ENCODE peak calls at places on chromosome 16, in four cellular contexts. F is WERI-Rb-1, Z is AG04450, Y is fibroblast of villous mesenchyme. V is an unnamed sample.

GRCh38 chr16:30185683-30186421 is 2.5 kb downstream of the CORO1A start:
- DNase-seq in Y (no peak), Z (no peak), F (no peak), V (no peak)

GRCh38 chr16:81403208-81403600 is 41.4 kb upstream of the CMIP start:
- DNase-seq in Y (no peak), Z (no peak), F (no peak), V (no peak)

GRCh38 chr16:49698931-49699715 is 156.8 kb downstream of the ZNF423 start:
- DNase-seq in Y (no peak), Z (no peak), F (no peak), V (no peak)

GRCh38 chr16:75818491-75818890 is 92.2 kb upstream of the CPHXL start:
- DNase-seq in F (no peak), Z (no peak), Y (no peak), V (no peak)

GRCh38 chr16:54282202-54282922 is 4.2 kb downstream of the IRX3 start:
- DNase-seq in Z (no peak), F (peak), Y (peak), V (no peak)

GRCh38 chr16:55043499-55043898 is 112.8 kb downstream of the IRX5 start:
- DNase-seq in Z (no peak), Y (no peak), F (no peak), V (no peak)

GRCh38 chr16:29916979-29917378 is 9.0 kb downstream of the KCTD13 start:
- DNase-seq in F (no peak), Z (no peak), Y (no peak), V (no peak)

GRCh38 chr16:86949116-86949515 is 368.1 kb downstream of the C16orf95 start:
- DNase-seq in Y (no peak), F (no peak), Z (no peak), V (no peak)

GRCh38 chr16:27769561-27770222 is 219.7 kb downstream of the KATNIP start:
- DNase-seq in Z (peak), Y (no peak), F (peak), V (no peak)

GRCh38 chr16:57669476-57670162 is 1.5 kb downstream of the ADGRG3 start:
- DNase-seq in Z (no peak), Y (no peak), F (no peak), V (no peak)

GRCh38 chr16:19655242-19655777 is 62.7 kb downstream of the KNOP1 start:
- DNase-seq in Z (no peak), F (no peak), Y (no peak), V (no peak)

GRCh38 chr16:24626251-24626650 is 86.9 kb downstream of the RBBP6 start:
- DNase-seq in F (no peak), Z (no peak), Y (peak), V (no peak)

GRCh38 chr16:89586853-89587252 is 11.3 kb downstream of the CPNE7 start:
- DNase-seq in F (no peak), Y (peak), Z (no peak), V (no peak)

GRCh38 chr16:15986261-15986660 is 36.8 kb downstream of the ABCC1 start:
- DNase-seq in Z (no peak), F (no peak), Y (no peak), V (no peak)

GRCh38 chr16:54816471-54816870 is 114.2 kb upstream of the IRX5 start:
- DNase-seq in Z (no peak), F (no peak), Y (no peak), V (no peak)

GRCh38 chr16:30342751-30343490 is 12.2 kb downstream of the CD2BP2 start:
- DNase-seq in Y (no peak), Z (no peak), F (no peak), V (no peak)

GRCh38 chr16:27506771-27507170 is 42.9 kb downstream of the GTF3C1 start:
- DNase-seq in F (no peak), Y (no peak), Z (no peak), V (no peak)

DNA sequence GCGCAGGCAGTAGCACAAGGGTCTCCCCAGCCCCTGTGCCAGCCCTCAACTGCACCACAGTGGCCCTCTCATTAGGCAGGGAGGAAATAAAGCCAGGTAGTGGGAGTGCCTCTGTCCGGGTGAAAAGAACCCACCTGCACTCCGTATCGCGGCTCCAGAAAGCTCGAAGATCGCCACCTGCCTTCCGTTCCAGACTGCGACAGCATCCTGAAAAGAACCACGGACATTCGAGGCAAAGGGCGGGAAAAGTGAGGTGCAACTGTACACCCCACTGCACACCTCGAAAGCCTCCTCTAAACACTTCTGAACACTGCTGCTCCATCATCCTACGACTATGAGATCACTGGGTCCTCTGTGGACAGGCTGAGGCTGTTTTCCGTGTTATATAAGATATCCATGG is 28.7 kb downstream of the IFT140 start:
- DNase-seq in F (peak), Y (no peak), Z (no peak), V (no peak)
- TF ChIP-seq CTCF in F (peak), Y (no peak), Z (no peak), V (no peak)

DNA sequence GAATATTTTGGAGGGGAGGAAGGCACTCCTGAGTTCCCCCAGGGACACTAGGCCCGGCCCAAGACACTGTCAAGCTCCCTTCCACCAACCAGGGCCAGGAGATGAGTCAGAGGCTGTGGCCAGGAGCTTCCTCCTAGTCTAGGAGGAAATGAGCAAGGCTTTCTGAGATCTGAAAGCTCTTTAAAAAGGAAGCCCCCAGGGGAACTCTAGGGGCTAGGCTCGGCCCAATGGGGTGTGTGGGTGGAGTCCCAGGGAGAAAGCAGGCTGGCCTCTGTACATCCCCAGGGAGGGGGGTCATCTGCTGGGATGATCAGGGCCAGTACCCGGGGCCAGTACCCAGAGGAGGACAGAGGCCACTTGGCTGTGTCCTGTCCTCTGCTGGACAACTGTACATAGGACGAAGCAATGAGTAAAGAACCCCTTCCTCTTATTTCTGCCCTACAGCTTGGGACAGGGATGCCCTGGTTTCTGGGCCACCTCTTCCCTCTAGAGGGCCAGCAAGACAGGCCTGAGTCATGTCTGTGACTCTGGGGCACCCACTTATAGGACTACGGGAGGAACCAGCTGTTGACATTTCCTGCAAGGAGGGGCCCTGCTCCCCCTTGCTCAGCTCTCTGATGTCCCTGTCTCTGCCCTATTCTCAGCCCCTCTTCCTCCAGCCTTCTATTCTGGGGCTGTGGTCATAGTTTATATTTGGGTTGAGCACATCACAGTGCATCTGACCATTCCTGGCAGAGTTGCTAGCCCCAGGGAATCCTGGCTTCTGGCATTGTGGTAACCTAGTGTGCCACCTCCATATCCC is 2.7 kb downstream of the FHOD1 start:
- DNase-seq in F (no peak), Y (peak), Z (no peak), V (peak)
- H3K4me3 ChIP-seq in F (peak), Y (peak), Z (peak), V (peak)

GRCh38 chr16:893360-893759 is 77.4 kb downstream of the LMF1 start:
- DNase-seq in F (peak), Z (no peak), Y (no peak), V (no peak)

GRCh38 chr16:894136-894535 is 76.6 kb downstream of the LMF1 start:
- DNase-seq in Y (no peak), F (no peak), Z (no peak), V (no peak)

GRCh38 chr16:896261-897199 is 74.3 kb downstream of the LMF1 start:
- DNase-seq in Z (no peak), Y (no peak), F (no peak), V (no peak)

GRCh38 chr16:895371-895770 is 75.4 kb downstream of the LMF1 start:
- DNase-seq in F (no peak), Z (no peak), Y (no peak), V (no peak)

GRCh38 chr16:894841-895240 is 75.9 kb downstream of the LMF1 start:
- DNase-seq in Y (no peak), Z (no peak), F (peak), V (no peak)
- TF ChIP-seq CTCF in Y (no peak), Z (no peak), F (peak), V (no peak)

GRCh38 chr16:68183033-68183432 is 52.9 kb downstream of the ESRP2 start:
- DNase-seq in F (no peak), Y (no peak), Z (no peak), V (no peak)
- H3K4me3 ChIP-seq in F (no peak), Y (no peak), Z (no peak), V (no peak)

GRCh38 chr16:71721066-71721740 is 3.3 kb downstream of the PHLPP2 start:
- DNase-seq in Y (no peak), Z (no peak), F (no peak), V (no peak)

GRCh38 chr16:71722801-71723536 is 1.5 kb downstream of the PHLPP2 start:
- DNase-seq in F (peak), Y (peak), Z (no peak), V (no peak)

GRCh38 chr16:71726491-71727319 is 2.2 kb upstream of the PHLPP2 start:
- DNase-seq in F (no peak), Y (peak), Z (no peak), V (no peak)

GRCh38 chr16:71724320-71724751 is at the start of gene PHLPP2:
- DNase-seq in Z (no peak), Y (peak), F (no peak), V (no peak)

DNA sequence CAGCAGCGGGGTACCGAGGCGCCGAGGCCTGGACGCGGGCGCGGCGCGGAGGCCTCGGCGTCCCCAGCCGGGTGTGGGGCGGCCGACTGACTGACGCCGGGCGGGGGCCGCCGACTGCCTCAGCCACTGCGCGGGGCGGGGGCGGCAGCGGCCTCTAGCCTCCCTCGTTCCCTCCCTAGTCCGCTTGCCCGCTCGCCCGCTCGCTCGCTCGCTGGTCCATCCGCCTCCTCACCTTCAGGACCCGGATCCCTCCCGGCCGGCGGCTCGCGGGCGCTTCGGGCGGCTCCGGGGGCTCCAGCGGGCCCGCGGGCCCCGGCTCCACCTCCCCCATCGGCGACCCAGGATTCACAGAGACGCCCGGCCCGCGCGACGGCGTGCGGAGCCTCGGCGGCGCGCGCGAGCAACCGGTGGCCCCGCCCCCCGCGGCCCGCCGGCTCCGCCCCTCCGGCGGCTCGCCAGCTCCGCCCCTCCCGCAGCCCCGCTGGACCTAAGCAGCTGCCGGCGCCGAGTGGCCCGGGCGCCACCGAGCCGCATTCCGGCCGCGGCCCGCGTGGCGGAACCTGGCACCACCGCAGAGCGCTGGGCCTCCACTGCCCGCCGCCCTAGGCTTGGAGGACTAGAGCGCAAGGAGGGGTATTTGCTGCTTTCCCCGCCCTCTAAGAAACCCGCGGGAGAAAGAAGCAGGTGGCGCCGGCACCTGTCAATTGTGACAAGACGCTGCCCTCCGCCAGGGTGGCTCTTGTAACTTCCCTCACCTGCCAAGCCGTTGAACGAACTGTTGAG is 773 bp downstream of the PHLPP2 start:
- DNase-seq in Y (peak), F (peak), Z (no peak), V (no peak)
- TF ChIP-seq CTCF in Y (no peak), F (no peak), Z (no peak), V (no peak)

GRCh38 chr16:69351309-69352027 is at the start of gene TMED6:
- DNase-seq in Y (no peak), F (peak), Z (no peak), V (no peak)
- H3K4me3 ChIP-seq in Y (no peak), F (peak), Z (no peak), V (no peak)

GRCh38 chr16:52709286-52709685 is 162.3 kb upstream of the TOX3 start:
- DNase-seq in Y (no peak), Z (no peak), F (no peak), V (no peak)
- TF ChIP-seq CTCF in Y (no peak), Z (no peak), F (peak), V (no peak)

GRCh38 chr16:22195695-22196558 is 10.2 kb upstream of the EEF2K start:
- DNase-seq in Y (peak), F (peak), Z (peak), V (peak)

GRCh38 chr16:22194707-22195444 is 11.2 kb upstream of the EEF2K start:
- DNase-seq in F (no peak), Y (no peak), Z (no peak), V (no peak)

GRCh38 chr16:22193134-22193411 is 13.0 kb upstream of the EEF2K start:
- DNase-seq in Y (no peak), Z (no peak), F (no peak), V (no peak)

GRCh38 chr16:22192261-22193133 is 13.6 kb upstream of the EEF2K start:
- DNase-seq in F (peak), Y (peak), Z (peak), V (peak)

DNA sequence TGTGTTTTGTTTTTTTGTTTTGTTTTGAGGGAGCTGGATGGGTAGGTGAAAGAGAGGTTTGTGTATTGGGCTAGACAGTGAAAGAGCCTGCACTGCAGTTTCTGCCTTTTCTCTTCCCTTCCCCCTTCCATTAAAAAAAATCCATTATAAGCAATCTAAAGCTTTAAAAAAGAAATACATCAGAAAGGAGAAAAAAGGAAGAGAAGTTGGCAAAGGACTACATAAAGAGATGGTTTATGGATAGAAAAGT is 10.7 kb upstream of the EEF2K start:
- DNase-seq in Y (no peak), Z (no peak), F (no peak), V (no peak)
- H3K4me3 ChIP-seq in Y (no peak), Z (no peak), F (no peak), V (no peak)

V was measured in HFF-Myc.